ENCODE peak calls at places on chromosomes 11 and 22, in seven cellular contexts. One of them, this sample, is unnamed.

GRCh38 chr11:134584706-134585445 is 172.8 kb upstream of the B3GAT1 start:
- DNase-seq in left colon: no peak
- DNase-seq in effector memory CD4-positive, alpha-beta T cell: no peak
- DNase-seq in iris pigment epithelial cell: no peak
- DNase-seq in T1000: no peak
- DNase-seq in NCI-H524: no peak
- DNase-seq in C1 segment of cervical spinal cord: no peak
- DNase-seq in this sample: no peak

GRCh38 chr11:77259681-77260080 is 41.8 kb downstream of the GDPD4 start:
- DNase-seq in left colon: no peak
- DNase-seq in effector memory CD4-positive, alpha-beta T cell: no peak
- DNase-seq in iris pigment epithelial cell: peak; percentile 81
- DNase-seq in T1000: no peak
- DNase-seq in NCI-H524: no peak
- DNase-seq in C1 segment of cervical spinal cord: no peak
- DNase-seq in this sample: no peak

GRCh38 chr11:110059706-110060430 is 33.3 kb upstream of the ZC3H12C start:
- DNase-seq in left colon: no peak
- DNase-seq in effector memory CD4-positive, alpha-beta T cell: no peak
- DNase-seq in iris pigment epithelial cell: peak; percentile 67
- DNase-seq in T1000: no peak
- DNase-seq in NCI-H524: no peak
- DNase-seq in C1 segment of cervical spinal cord: no peak
- DNase-seq in this sample: no peak

GRCh38 chr11:13368041-13368446 is 90.5 kb downstream of the BMAL1 start:
- DNase-seq in left colon: no peak
- DNase-seq in effector memory CD4-positive, alpha-beta T cell: no peak
- DNase-seq in iris pigment epithelial cell: peak; percentile 63
- DNase-seq in T1000: no peak
- DNase-seq in NCI-H524: no peak
- DNase-seq in C1 segment of cervical spinal cord: no peak
- DNase-seq in this sample: no peak

GRCh38 chr11:11534981-11535380 is 86.8 kb downstream of the GALNT18 start:
- DNase-seq in left colon: no peak
- DNase-seq in effector memory CD4-positive, alpha-beta T cell: no peak
- DNase-seq in iris pigment epithelial cell: no peak
- DNase-seq in T1000: no peak
- DNase-seq in NCI-H524: peak; percentile 58
- DNase-seq in C1 segment of cervical spinal cord: no peak
- DNase-seq in this sample: no peak

GRCh38 chr22:40580631-40581030 is 55.9 kb downstream of the MRTFA start:
- DNase-seq in left colon: no peak
- DNase-seq in effector memory CD4-positive, alpha-beta T cell: no peak
- DNase-seq in iris pigment epithelial cell: no peak
- DNase-seq in T1000: no peak
- DNase-seq in NCI-H524: no peak
- DNase-seq in C1 segment of cervical spinal cord: no peak
- DNase-seq in this sample: no peak

GRCh38 chr11:31437742-31438435 is 68.2 kb downstream of the DNAJC24 start:
- DNase-seq in left colon: no peak
- DNase-seq in effector memory CD4-positive, alpha-beta T cell: no peak
- DNase-seq in iris pigment epithelial cell: peak; percentile 87
- DNase-seq in T1000: no peak
- DNase-seq in NCI-H524: no peak
- DNase-seq in C1 segment of cervical spinal cord: no peak
- DNase-seq in this sample: no peak

GRCh38 chr11:87722756-87723599 is 452.3 kb downstream of the RAB38 start:
- DNase-seq in left colon: peak; percentile 27
- DNase-seq in effector memory CD4-positive, alpha-beta T cell: no peak
- DNase-seq in iris pigment epithelial cell: peak; percentile 10
- DNase-seq in T1000: no peak
- DNase-seq in NCI-H524: peak; percentile 24
- DNase-seq in C1 segment of cervical spinal cord: no peak
- DNase-seq in this sample: peak; percentile 68

GRCh38 chr11:65501005-65501529 is 2.2 kb downstream of the MALAT1 start:
- DNase-seq in left colon: no peak
- DNase-seq in effector memory CD4-positive, alpha-beta T cell: no peak
- DNase-seq in iris pigment epithelial cell: no peak
- DNase-seq in T1000: no peak
- DNase-seq in NCI-H524: no peak
- DNase-seq in C1 segment of cervical spinal cord: no peak
- DNase-seq in this sample: peak; percentile 73

GRCh38 chr11:947744-948143 is 22.1 kb downstream of the AP2A2 start:
- DNase-seq in left colon: no peak
- DNase-seq in effector memory CD4-positive, alpha-beta T cell: no peak
- DNase-seq in iris pigment epithelial cell: no peak
- DNase-seq in T1000: no peak
- DNase-seq in NCI-H524: no peak
- DNase-seq in C1 segment of cervical spinal cord: no peak
- DNase-seq in this sample: no peak

GRCh38 chr22:36048911-36049677 is 20.5 kb upstream of the RBFOX2 start:
- DNase-seq in left colon: no peak
- DNase-seq in effector memory CD4-positive, alpha-beta T cell: no peak
- DNase-seq in iris pigment epithelial cell: peak; percentile 53
- DNase-seq in T1000: no peak
- DNase-seq in NCI-H524: no peak
- DNase-seq in C1 segment of cervical spinal cord: no peak
- DNase-seq in this sample: no peak

GRCh38 chr11:65419773-65420481 is 2.7 kb upstream of the NEAT1 start:
- DNase-seq in left colon: peak; percentile 97
- DNase-seq in effector memory CD4-positive, alpha-beta T cell: peak; percentile 56
- DNase-seq in iris pigment epithelial cell: peak; percentile 97
- DNase-seq in T1000: no peak
- DNase-seq in NCI-H524: no peak
- DNase-seq in C1 segment of cervical spinal cord: peak; percentile 72
- DNase-seq in this sample: peak; percentile 97

GRCh38 chr22:45844949-45845613 is 131.9 kb downstream of the WNT7B start:
- DNase-seq in left colon: no peak
- DNase-seq in effector memory CD4-positive, alpha-beta T cell: no peak
- DNase-seq in iris pigment epithelial cell: peak; percentile 60
- DNase-seq in T1000: no peak
- DNase-seq in NCI-H524: no peak
- DNase-seq in C1 segment of cervical spinal cord: no peak
- DNase-seq in this sample: no peak

GRCh38 chr22:24134090-24134846 is 47.0 kb upstream of the SUSD2 start:
- DNase-seq in left colon: no peak
- DNase-seq in effector memory CD4-positive, alpha-beta T cell: peak; percentile 36
- DNase-seq in iris pigment epithelial cell: no peak
- DNase-seq in T1000: no peak
- DNase-seq in NCI-H524: no peak
- DNase-seq in C1 segment of cervical spinal cord: no peak
- DNase-seq in this sample: no peak